ENCODE peak calls at places on chromosomes 7 and 10, in four cellular contexts. W, A, K and O are unnamed samples.

GRCh38 chr7:128136215-128136597 is 104.9 kb upstream of the LEP start:
- DNase-seq in A (no peak), W (no peak), K (no peak), O (no peak)

GRCh38 chr10:73876566-73876965 is 2.2 kb upstream of the CAMK2G start:
- DNase-seq in W (no peak), A (no peak), K (no peak), O (no peak)

GRCh38 chr7:157150825-157151412 is 12.2 kb downstream of the UBE3C start:
- DNase-seq in K (no peak), A (peak), W (peak), O (no peak)

GRCh38 chr7:77481615-77482014 is 55.5 kb upstream of the PTPN12 start:
- DNase-seq in W (no peak), K (no peak), A (peak), O (no peak)

GRCh38 chr7:150564045-150564444 is 3.1 kb upstream of the GIMAP4 start:
- DNase-seq in A (no peak), W (no peak), K (no peak), O (no peak)

GRCh38 chr7:118076564-118076963 is 107.4 kb upstream of the LSM8 start:
- DNase-seq in W (no peak), K (no peak), A (no peak), O (no peak)

GRCh38 chr10:36256166-36256565 is 614.1 kb upstream of the FZD8 start:
- DNase-seq in W (no peak), A (peak), K (no peak), O (no peak)

GRCh38 chr7:109479388-109479787 is 909.7 kb downstream of the DNAJB9 start:
- DNase-seq in W (no peak), A (no peak), K (no peak), O (no peak)

GRCh38 chr7:100219271-100219737 is 445 bp upstream of the PVRIG start:
- DNase-seq in K (no peak), W (no peak), A (no peak), O (no peak)

GRCh38 chr10:123494409-123494808 is 171.7 kb upstream of the GPR26 start:
- DNase-seq in A (no peak), W (no peak), K (no peak), O (no peak)

GRCh38 chr7:23470290-23471089 is at the start of gene IGF2BP3:
- DNase-seq in W (peak), K (peak), A (peak), O (no peak)

GRCh38 chr7:18829518-18830252 is 287.8 kb downstream of the TWIST1 start:
- DNase-seq in A (no peak), K (no peak), W (no peak), O (no peak)

GRCh38 chr10:34494012-34494411 is 321.1 kb downstream of the PARD3 start:
- DNase-seq in A (no peak), K (no peak), W (no peak), O (no peak)

GRCh38 chr10:77603529-77603927 is 34.1 kb downstream of the KCNMA1 start:
- DNase-seq in K (no peak), A (no peak), W (no peak), O (no peak)

GRCh38 chr7:44162179-44162578 is 21.0 kb upstream of the MYL7 start:
- DNase-seq in A (no peak), W (no peak), K (no peak), O (peak)

GRCh38 chr7:155412416-155413253 is 45.3 kb upstream of the EN2 start:
- DNase-seq in W (peak), A (peak), K (no peak), O (no peak)

GRCh38 chr7:129739427-129739826 is 127.9 kb downstream of the NRF1 start:
- DNase-seq in W (no peak), A (peak), K (peak), O (no peak)

GRCh38 chr10:79431422-79431821 is 14.0 kb downstream of the ZCCHC24 start:
- DNase-seq in K (no peak), A (no peak), W (no peak), O (no peak)

GRCh38 chr7:49497471-49497870 is 276.0 kb upstream of the VWC2 start:
- DNase-seq in A (no peak), W (no peak), K (no peak), O (no peak)

GRCh38 chr7:103113164-103113563 is 35.7 kb downstream of the NAPEPLD start:
- DNase-seq in K (peak), A (no peak), W (no peak), O (no peak)

GRCh38 chr10:60536529-60537114 is 146.9 kb upstream of the ANK3 start:
- DNase-seq in K (no peak), A (no peak), W (no peak), O (no peak)

GRCh38 chr10:986137-986825 is 2.0 kb upstream of the GTPBP4 start:
- DNase-seq in K (no peak), W (no peak), A (peak), O (no peak)

GRCh38 chr7:157113607-157114006 is 25.1 kb upstream of the UBE3C start:
- DNase-seq in K (no peak), W (no peak), A (no peak), O (no peak)

GRCh38 chr10:10564081-10564480 is 453.6 kb upstream of the CELF2 start:
- DNase-seq in W (no peak), A (no peak), K (no peak), O (no peak)

GRCh38 chr7:151078233-151079040 is 2.2 kb downstream of the FASTK start:
- DNase-seq in K (no peak), A (peak), W (no peak), O (no peak)

GRCh38 chr10:338176-339037 is 203.2 kb downstream of the ZMYND11 start:
- DNase-seq in W (no peak), A (no peak), K (no peak), O (peak)

GRCh38 chr7:140316165-140316661 is 82.1 kb downstream of the SLC37A3 start:
- DNase-seq in W (no peak), A (peak), K (peak), O (peak)

GRCh38 chr7:151925446-151926335 is 30.6 kb upstream of the GALNTL5 start:
- DNase-seq in K (no peak), A (no peak), W (peak), O (no peak)

GRCh38 chr7:101606176-101606923 is 22.7 kb downstream of the MYL10 start:
- DNase-seq in A (no peak), K (no peak), W (no peak), O (no peak)

GRCh38 chr7:140358771-140359095 is 39.6 kb downstream of the SLC37A3 start:
- DNase-seq in W (no peak), A (no peak), K (no peak), O (no peak)

GRCh38 chr10:101130141-101130540 is 959 bp upstream of the TLX1 start:
- DNase-seq in A (no peak), W (no peak), K (no peak), O (no peak)

GRCh38 chr10:30583778-30584415 is 45.7 kb downstream of the LYZL2 start:
- DNase-seq in A (peak), K (peak), W (peak), O (peak)

GRCh38 chr7:154996756-154997155 is 6.2 kb downstream of the PAXIP1 start:
- DNase-seq in A (no peak), K (no peak), W (no peak), O (no peak)

DNA sequence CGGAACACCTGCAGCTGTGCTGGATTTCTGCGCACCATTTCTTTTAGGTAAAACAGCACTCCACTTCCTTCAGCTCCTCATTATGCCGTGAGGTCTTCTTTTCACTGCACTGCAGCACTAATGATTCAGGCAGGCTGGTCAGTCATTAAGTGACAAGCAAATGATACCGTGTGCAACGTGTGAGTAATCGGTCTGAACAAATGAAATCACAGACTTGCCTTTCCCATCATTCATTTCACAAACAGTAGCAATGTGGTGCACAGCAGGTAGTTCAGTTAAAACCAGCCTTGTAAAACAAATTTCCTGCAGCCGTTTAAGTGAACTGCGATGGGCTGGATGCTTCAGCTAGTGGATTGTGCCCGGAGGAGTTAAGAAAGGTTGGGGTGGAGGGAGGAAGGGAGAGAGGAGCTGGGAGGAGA is 106.5 kb upstream of the CDCA7L start:
- DNase-seq in A (no peak), K (no peak), W (no peak), O (no peak)
- TF ChIP-seq CTCF in A (no peak), K (no peak), W (no peak), O (no peak)

GRCh38 chr10:71580926-71581325 is 138.7 kb downstream of the C10orf105 start:
- DNase-seq in A (no peak), W (no peak), K (no peak), O (no peak)
- H3K27ac ChIP-seq in A (no peak), W (no peak), K (no peak), O (no peak)

GRCh38 chr10:69453759-69454158 is 2.5 kb downstream of the TSPAN15 start:
- DNase-seq in W (no peak), K (no peak), A (no peak), O (no peak)

GRCh38 chr10:69455009-69455763 is 3.9 kb downstream of the TSPAN15 start:
- DNase-seq in A (no peak), K (no peak), W (no peak), O (no peak)

GRCh38 chr10:69451209-69451783 is at the start of gene TSPAN15:
- DNase-seq in A (peak), K (no peak), W (peak), O (peak)

GRCh38 chr10:69451784-69452251 is 553 bp downstream of the TSPAN15 start:
- DNase-seq in A (peak), K (no peak), W (no peak), O (no peak)

DNA sequence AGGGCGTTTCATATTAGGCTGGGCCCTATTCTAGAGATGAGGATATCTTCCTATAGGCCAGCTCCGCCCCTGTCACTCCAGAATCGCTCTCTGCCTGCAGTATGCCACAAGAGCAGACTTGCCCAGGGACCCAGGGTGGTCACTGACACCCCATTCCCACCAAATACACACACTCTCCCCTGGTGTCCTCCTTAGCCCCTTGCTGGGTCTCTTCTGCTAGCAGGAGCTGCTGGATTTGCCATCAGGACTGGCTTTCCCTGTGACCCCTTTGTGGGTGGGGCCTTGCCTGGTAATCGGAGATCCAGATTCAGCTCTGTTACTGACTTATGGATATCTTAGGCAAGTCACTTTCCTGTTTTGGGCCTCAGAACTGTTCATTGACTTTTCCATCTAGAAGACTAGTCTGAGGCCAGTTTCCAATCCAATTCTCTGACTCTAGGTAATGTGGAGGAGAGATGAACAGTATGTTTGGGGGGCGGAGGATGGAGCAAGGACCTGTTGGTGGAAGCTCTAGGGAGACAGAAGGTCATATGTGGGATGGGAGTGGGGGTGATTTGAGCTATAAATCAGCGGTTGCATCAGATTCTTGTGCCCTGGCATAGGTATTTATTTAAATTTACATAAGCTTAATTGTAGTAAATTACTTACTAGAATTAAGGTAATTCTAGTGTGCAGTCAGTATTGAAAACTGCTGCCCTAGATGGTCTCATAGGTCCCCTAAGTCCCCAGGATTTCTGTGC is 1.6 kb downstream of the TSPAN15 start:
- DNase-seq in A (no peak), K (no peak), W (no peak), O (no peak)
- H3K4me3 ChIP-seq in A (no peak), K (no peak), W (no peak), O (peak)

GRCh38 chr10:120632936-120633335 is 175.9 kb downstream of the PLPP4 start:
- DNase-seq in K (no peak), A (no peak), W (no peak), O (no peak)

GRCh38 chr10:120630266-120630665 is 173.2 kb downstream of the PLPP4 start:
- DNase-seq in A (no peak), K (no peak), W (no peak), O (no peak)

GRCh38 chr10:120632047-120632446 is 175.0 kb downstream of the PLPP4 start:
- DNase-seq in K (no peak), A (no peak), W (no peak), O (no peak)

DNA sequence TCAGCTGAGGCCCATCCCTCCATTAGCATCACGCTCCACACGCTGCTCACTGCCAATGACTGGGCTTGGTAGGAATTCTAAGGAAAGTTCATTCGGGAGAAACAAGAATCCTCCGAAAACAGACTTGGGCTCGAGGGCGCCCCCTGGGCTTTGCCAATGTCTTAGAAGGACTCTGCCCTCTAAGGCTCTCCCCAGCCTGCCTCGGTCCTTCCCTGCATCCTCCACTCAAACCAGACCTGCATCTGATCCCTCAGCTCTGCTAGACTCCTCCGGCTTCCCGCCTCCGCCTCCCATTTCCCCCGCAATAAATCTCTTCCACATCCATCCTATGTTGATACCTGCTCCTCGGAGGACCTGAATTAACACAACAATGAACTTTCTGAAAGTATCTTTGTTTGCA is 177.6 kb downstream of the PLPP4 start:
- DNase-seq in A (no peak), K (no peak), W (peak), O (no peak)
- TF ChIP-seq CTCF in A (peak), K (no peak), W (peak), O (no peak)

GRCh38 chr10:102460836-102461186 is 9.5 kb upstream of the C10orf95 start:
- DNase-seq in A (no peak), K (no peak), W (no peak), O (no peak)
- H3K27ac ChIP-seq in A (peak), K (no peak), W (peak), O (no peak)

GRCh38 chr7:36280840-36281812 is 108.5 kb upstream of the ANLN start:
- DNase-seq in A (peak), K (peak), W (no peak), O (no peak)
- H3K4me3 ChIP-seq in A (no peak), K (peak), W (no peak), O (peak)